ENCODE peak calls at places on chromosomes 6 and 20, in seven cellular contexts. One of them, this sample, is unnamed.

GRCh38 chr20:20731945-20732296 is 19.5 kb upstream of the RALGAPA2 start:
- DNase-seq in breast epithelium: no peak
- DNase-seq in endodermal cell: no peak
- DNase-seq in fibroblast of lung: peak; percentile 49
- DNase-seq in endothelial cell of umbilical vein: peak; percentile 95
- DNase-seq in neural progenitor cell: no peak
- DNase-seq in heart right ventricle: no peak
- DNase-seq in this sample: no peak

GRCh38 chr6:67248077-67248476 is 1387.0 kb upstream of the ADGRB3 start:
- DNase-seq in endodermal cell: no peak
- DNase-seq in endothelial cell of umbilical vein: no peak
- DNase-seq in heart right ventricle: no peak
- DNase-seq in breast epithelium: no peak
- DNase-seq in neural progenitor cell: no peak
- DNase-seq in fibroblast of lung: no peak
- DNase-seq in this sample: no peak

GRCh38 chr6:126661646-126662045 is 321.7 kb downstream of the CENPW start:
- DNase-seq in endodermal cell: no peak
- DNase-seq in breast epithelium: no peak
- DNase-seq in heart right ventricle: no peak
- DNase-seq in fibroblast of lung: peak; percentile 77
- DNase-seq in endothelial cell of umbilical vein: no peak
- DNase-seq in neural progenitor cell: no peak
- DNase-seq in this sample: no peak

GRCh38 chr6:42257614-42258013 is 40.0 kb upstream of the MRPS10 start:
- DNase-seq in endothelial cell of umbilical vein: no peak
- DNase-seq in endodermal cell: peak; percentile 83
- DNase-seq in fibroblast of lung: no peak
- DNase-seq in heart right ventricle: no peak
- DNase-seq in neural progenitor cell: peak; percentile 30
- DNase-seq in breast epithelium: no peak
- DNase-seq in this sample: no peak

GRCh38 chr6:143744593-143745151 is 66.9 kb downstream of the PHACTR2 start:
- DNase-seq in heart right ventricle: no peak
- DNase-seq in endodermal cell: peak; percentile 63
- DNase-seq in endothelial cell of umbilical vein: no peak
- DNase-seq in fibroblast of lung: peak; percentile 44
- DNase-seq in breast epithelium: no peak
- DNase-seq in neural progenitor cell: no peak
- DNase-seq in this sample: no peak

GRCh38 chr6:2344319-2344905 is 99.0 kb upstream of the GMDS start:
- DNase-seq in endothelial cell of umbilical vein: no peak
- DNase-seq in breast epithelium: no peak
- DNase-seq in heart right ventricle: no peak
- DNase-seq in neural progenitor cell: no peak
- DNase-seq in endodermal cell: no peak
- DNase-seq in fibroblast of lung: no peak
- DNase-seq in this sample: no peak

GRCh38 chr20:10271470-10272219 is 53.0 kb downstream of the SNAP25 start:
- DNase-seq in heart right ventricle: no peak
- DNase-seq in endothelial cell of umbilical vein: no peak
- DNase-seq in neural progenitor cell: no peak
- DNase-seq in fibroblast of lung: no peak
- DNase-seq in breast epithelium: no peak
- DNase-seq in endodermal cell: no peak
- DNase-seq in this sample: no peak

GRCh38 chr6:164345856-164346496 is 931.5 kb downstream of the QKI start:
- DNase-seq in heart right ventricle: no peak
- DNase-seq in neural progenitor cell: no peak
- DNase-seq in endothelial cell of umbilical vein: no peak
- DNase-seq in endodermal cell: no peak
- DNase-seq in fibroblast of lung: no peak
- DNase-seq in breast epithelium: no peak
- DNase-seq in this sample: no peak

GRCh38 chr20:2751868-2752630 is 48.4 kb downstream of the CPXM1 start:
- DNase-seq in fibroblast of lung: no peak
- DNase-seq in endodermal cell: no peak
- DNase-seq in neural progenitor cell: peak; percentile 59
- DNase-seq in endothelial cell of umbilical vein: no peak
- DNase-seq in heart right ventricle: peak; percentile 45
- DNase-seq in breast epithelium: no peak
- DNase-seq in this sample: peak; percentile 45

GRCh38 chr6:5541751-5542432 is 280.6 kb downstream of the FARS2 start:
- DNase-seq in heart right ventricle: no peak
- DNase-seq in breast epithelium: no peak
- DNase-seq in endothelial cell of umbilical vein: no peak
- DNase-seq in fibroblast of lung: peak; percentile 34
- DNase-seq in endodermal cell: peak; percentile 90
- DNase-seq in neural progenitor cell: no peak
- DNase-seq in this sample: no peak

GRCh38 chr6:157966597-157966977 is 15.1 kb upstream of the SYNJ2 start:
- DNase-seq in heart right ventricle: no peak
- DNase-seq in neural progenitor cell: no peak
- DNase-seq in endodermal cell: peak; percentile 35
- DNase-seq in endothelial cell of umbilical vein: no peak
- DNase-seq in breast epithelium: no peak
- DNase-seq in fibroblast of lung: no peak
- DNase-seq in this sample: no peak

GRCh38 chr6:168037856-168038255 is 40.4 kb downstream of the KIF25 start:
- DNase-seq in endodermal cell: no peak
- DNase-seq in fibroblast of lung: no peak
- DNase-seq in neural progenitor cell: no peak
- DNase-seq in heart right ventricle: no peak
- DNase-seq in endothelial cell of umbilical vein: no peak
- DNase-seq in breast epithelium: no peak
- DNase-seq in this sample: no peak

GRCh38 chr20:23061713-23062561 is 12.5 kb upstream of the THBD start:
- DNase-seq in heart right ventricle: peak; percentile 44
- DNase-seq in neural progenitor cell: peak; percentile 16
- DNase-seq in endodermal cell: peak; percentile 75
- DNase-seq in endothelial cell of umbilical vein: peak; percentile 92
- DNase-seq in fibroblast of lung: peak; percentile 68
- DNase-seq in breast epithelium: no peak
- DNase-seq in this sample: no peak

GRCh38 chr6:128870751-128871150 is 12.2 kb upstream of the LAMA2 start:
- DNase-seq in neural progenitor cell: no peak
- DNase-seq in endothelial cell of umbilical vein: no peak
- DNase-seq in endodermal cell: no peak
- DNase-seq in fibroblast of lung: no peak
- DNase-seq in breast epithelium: no peak
- DNase-seq in heart right ventricle: no peak
- DNase-seq in this sample: no peak

GRCh38 chr20:59153832-59154231 is 9.8 kb upstream of the ZNF831 start:
- DNase-seq in fibroblast of lung: no peak
- DNase-seq in endodermal cell: peak; percentile 24
- DNase-seq in endothelial cell of umbilical vein: no peak
- DNase-seq in neural progenitor cell: no peak
- DNase-seq in heart right ventricle: no peak
- DNase-seq in breast epithelium: no peak
- DNase-seq in this sample: no peak

GRCh38 chr20:7113577-7114466 is 346.3 kb downstream of the BMP2 start:
- DNase-seq in endothelial cell of umbilical vein: peak; percentile 53
- DNase-seq in breast epithelium: no peak
- DNase-seq in endodermal cell: peak; percentile 85
- DNase-seq in neural progenitor cell: peak; percentile 83
- DNase-seq in heart right ventricle: peak; percentile 17
- DNase-seq in fibroblast of lung: peak; percentile 33
- DNase-seq in this sample: no peak

GRCh38 chr6:149015877-149016525 is 269.2 kb downstream of the UST start:
- DNase-seq in heart right ventricle: no peak
- DNase-seq in endodermal cell: no peak
- DNase-seq in endothelial cell of umbilical vein: no peak
- DNase-seq in neural progenitor cell: no peak
- DNase-seq in breast epithelium: no peak
- DNase-seq in fibroblast of lung: peak; percentile 35
- DNase-seq in this sample: no peak

GRCh38 chr20:13990465-13990864 is at the start of gene SEL1L2:
- DNase-seq in endodermal cell: peak; percentile 85
- DNase-seq in breast epithelium: no peak
- DNase-seq in endothelial cell of umbilical vein: no peak
- DNase-seq in fibroblast of lung: no peak
- DNase-seq in heart right ventricle: no peak
- DNase-seq in neural progenitor cell: peak; percentile 93
- DNase-seq in this sample: no peak

GRCh38 chr6:16162003-16162402 is 33.1 kb downstream of the MYLIP start:
- DNase-seq in heart right ventricle: no peak
- DNase-seq in endothelial cell of umbilical vein: no peak
- DNase-seq in breast epithelium: no peak
- DNase-seq in fibroblast of lung: no peak
- DNase-seq in endodermal cell: no peak
- DNase-seq in neural progenitor cell: no peak
- DNase-seq in this sample: no peak

GRCh38 chr6:28803337-28803709 is 120.5 kb downstream of the TRIM27 start:
- DNase-seq in breast epithelium: no peak
- DNase-seq in fibroblast of lung: no peak
- DNase-seq in endothelial cell of umbilical vein: no peak
- DNase-seq in heart right ventricle: no peak
- DNase-seq in neural progenitor cell: no peak
- DNase-seq in endodermal cell: no peak
- DNase-seq in this sample: no peak

GRCh38 chr6:170344631-170345576 is 38.3 kb downstream of the FAM120B start:
- DNase-seq in fibroblast of lung: peak; percentile 71
- DNase-seq in endodermal cell: peak; percentile 74
- DNase-seq in endothelial cell of umbilical vein: peak; percentile 97
- DNase-seq in heart right ventricle: no peak
- DNase-seq in breast epithelium: no peak
- DNase-seq in neural progenitor cell: no peak
- DNase-seq in this sample: no peak

GRCh38 chr6:167892835-167893234 is 66.1 kb downstream of the AFDN start:
- DNase-seq in endothelial cell of umbilical vein: no peak
- DNase-seq in endodermal cell: peak; percentile 86
- DNase-seq in breast epithelium: no peak
- DNase-seq in fibroblast of lung: no peak
- DNase-seq in heart right ventricle: no peak
- DNase-seq in neural progenitor cell: peak; percentile 75
- DNase-seq in this sample: no peak

GRCh38 chr6:27505209-27506027 is 32.5 kb upstream of the ZNF184 start:
- DNase-seq in neural progenitor cell: peak; percentile 70
- DNase-seq in endodermal cell: peak; percentile 96
- DNase-seq in heart right ventricle: no peak
- DNase-seq in fibroblast of lung: peak; percentile 75
- DNase-seq in breast epithelium: peak; percentile 81
- DNase-seq in endothelial cell of umbilical vein: peak; percentile 37
- DNase-seq in this sample: peak; percentile 49

GRCh38 chr6:43851204-43851855 is 81.3 kb downstream of the VEGFA start:
- DNase-seq in endodermal cell: peak; percentile 68
- DNase-seq in breast epithelium: no peak
- DNase-seq in endothelial cell of umbilical vein: no peak
- DNase-seq in heart right ventricle: no peak
- DNase-seq in fibroblast of lung: peak; percentile 90
- DNase-seq in neural progenitor cell: no peak
- DNase-seq in this sample: no peak

GRCh38 chr20:11796041-11796440 is 121.7 kb upstream of the BTBD3 start:
- DNase-seq in heart right ventricle: no peak
- DNase-seq in endodermal cell: no peak
- DNase-seq in neural progenitor cell: no peak
- DNase-seq in fibroblast of lung: peak; percentile 70
- DNase-seq in breast epithelium: no peak
- DNase-seq in endothelial cell of umbilical vein: peak; percentile 69
- DNase-seq in this sample: no peak

GRCh38 chr20:39282619-39283092 is 320.5 kb downstream of the DHX35 start:
- DNase-seq in breast epithelium: no peak
- DNase-seq in endodermal cell: peak; percentile 89
- DNase-seq in neural progenitor cell: peak; percentile 34
- DNase-seq in heart right ventricle: no peak
- DNase-seq in endothelial cell of umbilical vein: no peak
- DNase-seq in fibroblast of lung: no peak
- DNase-seq in this sample: no peak

GRCh38 chr6:95614094-95614493 is 36.8 kb downstream of the MANEA start:
- DNase-seq in endodermal cell: no peak
- DNase-seq in fibroblast of lung: peak; percentile 14
- DNase-seq in neural progenitor cell: no peak
- DNase-seq in breast epithelium: no peak
- DNase-seq in endothelial cell of umbilical vein: no peak
- DNase-seq in heart right ventricle: no peak
- DNase-seq in this sample: no peak

GRCh38 chr20:32207626-32208498 is at the start of the genes PLAGL2 and POFUT1:
- DNase-seq in fibroblast of lung: peak; percentile 80
- DNase-seq in endodermal cell: peak; percentile 93
- DNase-seq in breast epithelium: peak; percentile 83
- DNase-seq in heart right ventricle: peak; percentile 91
- DNase-seq in neural progenitor cell: peak; percentile 96
- DNase-seq in endothelial cell of umbilical vein: peak; percentile 79
- DNase-seq in this sample: peak; percentile 82
- TF ChIP-seq CTCF in fibroblast of lung: peak; percentile 5
- TF ChIP-seq CTCF in endodermal cell: peak; percentile 47
- TF ChIP-seq CTCF in breast epithelium: peak; percentile 14
- TF ChIP-seq CTCF in heart right ventricle: peak; percentile 57
- TF ChIP-seq CTCF in neural progenitor cell: peak; percentile 41
- TF ChIP-seq CTCF in endothelial cell of umbilical vein: peak; percentile 13
- TF ChIP-seq CTCF in this sample: no peak

DNA sequence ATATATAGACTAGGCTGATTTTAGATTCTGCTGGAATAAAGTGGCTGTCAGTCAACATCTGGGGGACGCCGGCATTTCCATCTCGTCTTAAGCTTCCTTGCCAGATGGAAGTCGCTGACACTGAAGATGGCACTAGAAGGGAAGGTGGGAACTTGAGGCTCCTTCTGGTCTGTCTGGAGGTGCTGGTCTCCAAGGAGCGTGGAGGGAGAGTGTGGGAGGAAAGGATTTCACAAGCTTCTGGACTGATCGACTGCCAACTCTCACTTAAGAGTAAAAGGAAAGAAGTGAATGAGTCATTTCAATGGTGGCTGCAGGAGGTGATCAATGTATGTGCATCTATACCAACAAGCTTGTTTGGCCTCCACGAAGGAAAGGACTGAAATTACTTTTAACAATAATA is 40.4 kb downstream of the DUSP22 start:
- DNase-seq in neural progenitor cell: no peak
- DNase-seq in endothelial cell of umbilical vein: peak; percentile 77
- DNase-seq in breast epithelium: no peak
- DNase-seq in endodermal cell: no peak
- DNase-seq in fibroblast of lung: peak; percentile 74
- DNase-seq in heart right ventricle: no peak
- DNase-seq in this sample: no peak
- H3K27me3 ChIP-seq in neural progenitor cell: no peaks in the 10 kb centered on the region
- H3K27me3 ChIP-seq in endothelial cell of umbilical vein: no peaks in the 10 kb centered on the region
- H3K27me3 ChIP-seq in breast epithelium: no peaks in the 10 kb centered on the region
- H3K27me3 ChIP-seq in endodermal cell: no peaks in the 10 kb centered on the region
- H3K27me3 ChIP-seq in fibroblast of lung: no peaks in the 10 kb centered on the region
- H3K27me3 ChIP-seq in heart right ventricle: no peaks in the 10 kb centered on the region
- H3K27me3 ChIP-seq in this sample: no peaks in the 10 kb centered on the region

GRCh38 chr6:7137335-7138106 is 29.8 kb downstream of the RREB1 start:
- DNase-seq in endodermal cell: peak; percentile 67
- DNase-seq in neural progenitor cell: peak; percentile 48
- DNase-seq in breast epithelium: no peak
- DNase-seq in heart right ventricle: peak; percentile 53
- DNase-seq in endothelial cell of umbilical vein: peak; percentile 37
- DNase-seq in fibroblast of lung: peak; percentile 71
- DNase-seq in this sample: peak; percentile 56
- TF ChIP-seq CTCF in endodermal cell: no peak
- TF ChIP-seq CTCF in neural progenitor cell: no peak
- TF ChIP-seq CTCF in breast epithelium: no peak
- TF ChIP-seq CTCF in heart right ventricle: no peak
- TF ChIP-seq CTCF in endothelial cell of umbilical vein: no peak
- TF ChIP-seq CTCF in fibroblast of lung: no peak
- TF ChIP-seq CTCF in this sample: no peak

DNA sequence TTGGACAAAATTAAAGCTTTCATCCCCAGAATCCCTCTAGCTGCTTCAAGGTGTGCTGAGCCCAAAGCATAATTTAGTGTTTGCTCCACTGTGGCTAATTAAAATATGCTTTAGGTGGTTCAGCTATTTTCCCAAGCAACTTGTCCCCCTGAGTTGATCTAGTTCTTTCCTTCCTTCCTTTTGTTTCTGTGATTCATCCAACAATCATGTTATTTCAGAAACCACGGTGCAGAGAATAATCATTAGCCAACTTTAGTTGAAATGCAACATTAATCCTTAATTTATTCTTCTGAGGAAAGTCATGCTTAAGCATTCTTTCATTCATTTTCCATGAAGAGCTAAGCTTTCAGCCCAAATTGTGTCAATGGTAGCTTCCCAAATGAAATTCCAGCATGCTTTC is 209.1 kb upstream of the NT5E start:
- DNase-seq in neural progenitor cell: peak; percentile 4
- DNase-seq in heart right ventricle: no peak
- DNase-seq in fibroblast of lung: no peak
- DNase-seq in breast epithelium: no peak
- DNase-seq in endodermal cell: no peak
- DNase-seq in endothelial cell of umbilical vein: peak; percentile 56
- DNase-seq in this sample: no peak
- H3K27me3 ChIP-seq in neural progenitor cell: no peaks in the 10 kb centered on the region
- H3K27me3 ChIP-seq in heart right ventricle: no peaks in the 10 kb centered on the region
- H3K27me3 ChIP-seq in fibroblast of lung: no peaks in the 10 kb centered on the region
- H3K27me3 ChIP-seq in breast epithelium: no peaks in the 10 kb centered on the region
- H3K27me3 ChIP-seq in endodermal cell: no peaks in the 10 kb centered on the region
- H3K27me3 ChIP-seq in endothelial cell of umbilical vein: peaks cover 2% of the 10 kb centered on the region
- H3K27me3 ChIP-seq in this sample: no peaks in the 10 kb centered on the region

This sample was measured in CD4-positive, alpha-beta T cell.